ENCODE peak calls at places on chromosomes 11 and 22, in five cellular contexts. One of them, this sample, is unnamed.

GRCh38 chr11:45369294-45369693 is 83.2 kb upstream of the SYT13 start:
- DNase-seq in right atrium auricular region: no peak
- DNase-seq in left colon: no peak
- DNase-seq in C1 segment of cervical spinal cord: no peak
- DNase-seq in NCI-H1105 treated with DMSO at 0.1 percent for 48 hours: no peak
- DNase-seq in this sample: no peak

GRCh38 chr11:8225589-8226036 is 38.1 kb downstream of the LMO1 start:
- DNase-seq in right atrium auricular region: peak
- DNase-seq in left colon: peak
- DNase-seq in C1 segment of cervical spinal cord: peak
- DNase-seq in NCI-H1105 treated with DMSO at 0.1 percent for 48 hours: peak
- DNase-seq in this sample: peak

GRCh38 chr11:75513250-75513649 is 12.5 kb downstream of the GDPD5 start:
- DNase-seq in right atrium auricular region: no peak
- DNase-seq in left colon: no peak
- DNase-seq in C1 segment of cervical spinal cord: no peak
- DNase-seq in NCI-H1105 treated with DMSO at 0.1 percent for 48 hours: no peak
- DNase-seq in this sample: no peak

GRCh38 chr11:27372159-27372558 is 9.1 kb upstream of the CCDC34 start:
- DNase-seq in right atrium auricular region: no peak
- DNase-seq in left colon: no peak
- DNase-seq in C1 segment of cervical spinal cord: no peak
- DNase-seq in NCI-H1105 treated with DMSO at 0.1 percent for 48 hours: no peak
- DNase-seq in this sample: no peak

GRCh38 chr11:125069796-125070195 is 6.7 kb downstream of the SLC37A2 start:
- DNase-seq in right atrium auricular region: no peak
- DNase-seq in left colon: no peak
- DNase-seq in C1 segment of cervical spinal cord: no peak
- DNase-seq in NCI-H1105 treated with DMSO at 0.1 percent for 48 hours: no peak
- DNase-seq in this sample: no peak

GRCh38 chr22:40036591-40037225 is 42.0 kb downstream of the FAM83F start:
- DNase-seq in right atrium auricular region: no peak
- DNase-seq in left colon: peak
- DNase-seq in C1 segment of cervical spinal cord: no peak
- DNase-seq in NCI-H1105 treated with DMSO at 0.1 percent for 48 hours: peak
- DNase-seq in this sample: peak

GRCh38 chr11:121887564-121887963 is 228.5 kb downstream of the BLID start:
- DNase-seq in right atrium auricular region: no peak
- DNase-seq in left colon: no peak
- DNase-seq in C1 segment of cervical spinal cord: no peak
- DNase-seq in NCI-H1105 treated with DMSO at 0.1 percent for 48 hours: no peak
- DNase-seq in this sample: no peak

GRCh38 chr11:116813781-116814471 is 9.2 kb downstream of the APOA4 start:
- DNase-seq in right atrium auricular region: no peak
- DNase-seq in left colon: no peak
- DNase-seq in C1 segment of cervical spinal cord: no peak
- DNase-seq in NCI-H1105 treated with DMSO at 0.1 percent for 48 hours: no peak
- DNase-seq in this sample: no peak

GRCh38 chr22:33986954-33987353 is 66.7 kb upstream of the LARGE1 start:
- DNase-seq in right atrium auricular region: no peak
- DNase-seq in left colon: no peak
- DNase-seq in C1 segment of cervical spinal cord: no peak
- DNase-seq in NCI-H1105 treated with DMSO at 0.1 percent for 48 hours: no peak
- DNase-seq in this sample: no peak

GRCh38 chr11:110479445-110480101 is 49.8 kb downstream of the FDX1 start:
- DNase-seq in right atrium auricular region: no peak
- DNase-seq in left colon: no peak
- DNase-seq in C1 segment of cervical spinal cord: peak
- DNase-seq in NCI-H1105 treated with DMSO at 0.1 percent for 48 hours: peak
- DNase-seq in this sample: no peak

GRCh38 chr11:57764972-57765371 is 3.4 kb downstream of the CTNND1 start:
- DNase-seq in right atrium auricular region: no peak
- DNase-seq in left colon: no peak
- DNase-seq in C1 segment of cervical spinal cord: no peak
- DNase-seq in NCI-H1105 treated with DMSO at 0.1 percent for 48 hours: no peak
- DNase-seq in this sample: no peak

GRCh38 chr22:37639070-37639760 is at the start of gene SH3BP1:
- DNase-seq in right atrium auricular region: no peak
- DNase-seq in left colon: peak
- DNase-seq in C1 segment of cervical spinal cord: no peak
- DNase-seq in NCI-H1105 treated with DMSO at 0.1 percent for 48 hours: peak
- DNase-seq in this sample: no peak

GRCh38 chr11:46658259-46658658 is 40.9 kb downstream of the ATG13 start:
- DNase-seq in right atrium auricular region: no peak
- DNase-seq in left colon: no peak
- DNase-seq in C1 segment of cervical spinal cord: no peak
- DNase-seq in NCI-H1105 treated with DMSO at 0.1 percent for 48 hours: no peak
- DNase-seq in this sample: peak

GRCh38 chr11:64762277-64762915 is 2.6 kb upstream of the PYGM start:
- DNase-seq in right atrium auricular region: no peak
- DNase-seq in left colon: no peak
- DNase-seq in C1 segment of cervical spinal cord: peak
- DNase-seq in NCI-H1105 treated with DMSO at 0.1 percent for 48 hours: no peak
- DNase-seq in this sample: no peak

GRCh38 chr11:108224908-108225786 is 2.3 kb downstream of the ATM start:
- DNase-seq in right atrium auricular region: no peak
- DNase-seq in left colon: no peak
- DNase-seq in C1 segment of cervical spinal cord: no peak
- DNase-seq in NCI-H1105 treated with DMSO at 0.1 percent for 48 hours: no peak
- DNase-seq in this sample: no peak

GRCh38 chr11:72225411-72225951 is 914 bp downstream of the INPPL1 start:
- DNase-seq in right atrium auricular region: peak
- DNase-seq in left colon: no peak
- DNase-seq in C1 segment of cervical spinal cord: no peak
- DNase-seq in NCI-H1105 treated with DMSO at 0.1 percent for 48 hours: no peak
- DNase-seq in this sample: no peak

GRCh38 chr11:128482512-128483191 is 104.7 kb downstream of the ETS1 start:
- DNase-seq in right atrium auricular region: no peak
- DNase-seq in left colon: no peak
- DNase-seq in C1 segment of cervical spinal cord: no peak
- DNase-seq in NCI-H1105 treated with DMSO at 0.1 percent for 48 hours: no peak
- DNase-seq in this sample: no peak

GRCh38 chr11:44750440-44751005 is 23.8 kb downstream of the TSPAN18 start:
- DNase-seq in right atrium auricular region: peak
- DNase-seq in left colon: no peak
- DNase-seq in C1 segment of cervical spinal cord: no peak
- DNase-seq in NCI-H1105 treated with DMSO at 0.1 percent for 48 hours: no peak
- DNase-seq in this sample: no peak

GRCh38 chr11:65588199-65589054 is 7.2 kb downstream of the KCNK7 start:
- DNase-seq in right atrium auricular region: no peak
- DNase-seq in left colon: peak
- DNase-seq in C1 segment of cervical spinal cord: no peak
- DNase-seq in NCI-H1105 treated with DMSO at 0.1 percent for 48 hours: no peak
- DNase-seq in this sample: peak

GRCh38 chr11:129611661-129612566 is 203.7 kb upstream of the TMEM45B start:
- DNase-seq in right atrium auricular region: no peak
- DNase-seq in left colon: no peak
- DNase-seq in C1 segment of cervical spinal cord: no peak
- DNase-seq in NCI-H1105 treated with DMSO at 0.1 percent for 48 hours: peak
- DNase-seq in this sample: no peak

This sample was measured in HFFc6.